ENCODE peak calls at places on chromosomes 16 and 17, in five cellular contexts. One of them, this sample, is unnamed.
A peak's percentile ranks its signal among the peaks of the same experiment; 100 is the strongest.

GRCh38 chr17:74325743-74326379 is at the start of gene KIF19:
- DNase-seq in heart left ventricle: peak; percentile 81
- DNase-seq in HCT116: no peak
- DNase-seq in ovary: no peak
- DNase-seq in endothelial cell of umbilical vein: no peak
- DNase-seq in this sample: no peak

GRCh38 chr16:87895641-87896141 is 26.4 kb upstream of the SLC7A5 start:
- DNase-seq in HCT116: no peak
- DNase-seq in heart left ventricle: no peak
- DNase-seq in endothelial cell of umbilical vein: no peak
- DNase-seq in ovary: no peak
- DNase-seq in this sample: peak; percentile 91

GRCh38 chr16:77387810-77388209 is 47.0 kb downstream of the ADAMTS18 start:
- DNase-seq in endothelial cell of umbilical vein: no peak
- DNase-seq in heart left ventricle: no peak
- DNase-seq in HCT116: no peak
- DNase-seq in ovary: no peak
- DNase-seq in this sample: no peak

GRCh38 chr16:76796978-76797377 is 394.0 kb upstream of the MON1B start:
- DNase-seq in ovary: no peak
- DNase-seq in endothelial cell of umbilical vein: no peak
- DNase-seq in heart left ventricle: no peak
- DNase-seq in HCT116: no peak
- DNase-seq in this sample: no peak

GRCh38 chr16:1152123-1152638 is 725 bp upstream of the CACNA1H start:
- DNase-seq in ovary: peak; percentile 83
- DNase-seq in HCT116: no peak
- DNase-seq in heart left ventricle: no peak
- DNase-seq in endothelial cell of umbilical vein: no peak
- DNase-seq in this sample: no peak

GRCh38 chr17:79617740-79618382 is 7.0 kb upstream of the RBFOX3 start:
- DNase-seq in heart left ventricle: peak; percentile 37
- DNase-seq in endothelial cell of umbilical vein: no peak
- DNase-seq in HCT116: no peak
- DNase-seq in ovary: peak; percentile 13
- DNase-seq in this sample: no peak

GRCh38 chr16:57618306-57619132 is 9.9 kb upstream of the ADGRG1 start:
- DNase-seq in heart left ventricle: no peak
- DNase-seq in endothelial cell of umbilical vein: no peak
- DNase-seq in ovary: peak; percentile 18
- DNase-seq in HCT116: no peak
- DNase-seq in this sample: no peak

GRCh38 chr17:7548585-7549400 is at the start of gene TNFSF12:
- DNase-seq in HCT116: no peak
- DNase-seq in endothelial cell of umbilical vein: peak; percentile 40
- DNase-seq in ovary: peak; percentile 76
- DNase-seq in heart left ventricle: peak; percentile 89
- DNase-seq in this sample: peak; percentile 36

GRCh38 chr16:57637424-57637823 is 9.0 kb downstream of the ADGRG1 start:
- DNase-seq in HCT116: no peak
- DNase-seq in ovary: no peak
- DNase-seq in heart left ventricle: no peak
- DNase-seq in endothelial cell of umbilical vein: peak; percentile 75
- DNase-seq in this sample: no peak

GRCh38 chr17:40310882-40311391 is 2.0 kb downstream of the RARA start:
- DNase-seq in heart left ventricle: no peak
- DNase-seq in endothelial cell of umbilical vein: no peak
- DNase-seq in ovary: no peak
- DNase-seq in HCT116: no peak
- DNase-seq in this sample: no peak

GRCh38 chr17:35766903-35767510 is 6.3 kb downstream of the C17orf50 start:
- DNase-seq in HCT116: no peak
- DNase-seq in ovary: no peak
- DNase-seq in endothelial cell of umbilical vein: peak; percentile 60
- DNase-seq in heart left ventricle: no peak
- DNase-seq in this sample: peak; percentile 48

GRCh38 chr17:77388384-77389306 is 247.9 kb downstream of the SEC14L1 start:
- DNase-seq in ovary: peak; percentile 49
- DNase-seq in HCT116: no peak
- DNase-seq in endothelial cell of umbilical vein: peak; percentile 36
- DNase-seq in heart left ventricle: no peak
- DNase-seq in this sample: no peak

GRCh38 chr17:67696853-67697505 is 20.8 kb upstream of the NOL11 start:
- DNase-seq in heart left ventricle: no peak
- DNase-seq in ovary: no peak
- DNase-seq in endothelial cell of umbilical vein: no peak
- DNase-seq in HCT116: no peak
- DNase-seq in this sample: no peak

GRCh38 chr17:8275421-8276290 is 12.8 kb upstream of the RANGRF start:
- DNase-seq in endothelial cell of umbilical vein: no peak
- DNase-seq in HCT116: no peak
- DNase-seq in heart left ventricle: no peak
- DNase-seq in ovary: no peak
- DNase-seq in this sample: no peak

GRCh38 chr17:6648181-6648580 is 3.2 kb downstream of the MED31 start:
- DNase-seq in heart left ventricle: no peak
- DNase-seq in endothelial cell of umbilical vein: peak; percentile 19
- DNase-seq in ovary: no peak
- DNase-seq in HCT116: no peak
- DNase-seq in this sample: peak; percentile 42

GRCh38 chr16:46885960-46886763 is 2.0 kb downstream of the GPT2 start:
- DNase-seq in ovary: peak; percentile 79
- DNase-seq in heart left ventricle: no peak
- DNase-seq in endothelial cell of umbilical vein: no peak
- DNase-seq in HCT116: no peak
- DNase-seq in this sample: peak; percentile 23

GRCh38 chr17:27544350-27545131 is 86.4 kb upstream of the LGALS9 start:
- DNase-seq in ovary: no peak
- DNase-seq in endothelial cell of umbilical vein: no peak
- DNase-seq in HCT116: no peak
- DNase-seq in heart left ventricle: no peak
- DNase-seq in this sample: peak; percentile 91

GRCh38 chr17:7916799-7917198 is 710 bp upstream of the RNF227 start:
- DNase-seq in endothelial cell of umbilical vein: no peak
- DNase-seq in HCT116: no peak
- DNase-seq in ovary: no peak
- DNase-seq in heart left ventricle: peak; percentile 5
- DNase-seq in this sample: peak; percentile 23

GRCh38 chr17:74201250-74201649 is 2.2 kb upstream of the RPL38 start:
- DNase-seq in heart left ventricle: no peak
- DNase-seq in ovary: no peak
- DNase-seq in HCT116: no peak
- DNase-seq in endothelial cell of umbilical vein: no peak
- DNase-seq in this sample: no peak

GRCh38 chr17:80256034-80256350 is 4.7 kb upstream of the RNF213 start:
- DNase-seq in HCT116: no peak
- DNase-seq in ovary: no peak
- DNase-seq in heart left ventricle: peak; percentile 20
- DNase-seq in endothelial cell of umbilical vein: no peak
- DNase-seq in this sample: no peak

GRCh38 chr17:336110-337021 is 16.2 kb downstream of the RPH3AL start:
- DNase-seq in ovary: peak; percentile 90
- DNase-seq in heart left ventricle: peak; percentile 85
- DNase-seq in endothelial cell of umbilical vein: peak; percentile 36
- DNase-seq in HCT116: no peak
- DNase-seq in this sample: no peak

GRCh38 chr17:57286372-57287105 is 30.2 kb downstream of the MSI2 start:
- DNase-seq in endothelial cell of umbilical vein: no peak
- DNase-seq in HCT116: no peak
- DNase-seq in heart left ventricle: no peak
- DNase-seq in ovary: peak; percentile 54
- DNase-seq in this sample: no peak

GRCh38 chr17:34858941-34859562 is 102.2 kb downstream of the CCT6B start:
- DNase-seq in endothelial cell of umbilical vein: peak; percentile 12
- DNase-seq in heart left ventricle: no peak
- DNase-seq in ovary: no peak
- DNase-seq in HCT116: no peak
- DNase-seq in this sample: peak; percentile 72

GRCh38 chr17:4492762-4493561 is 5.7 kb upstream of the SPNS2 start:
- DNase-seq in endothelial cell of umbilical vein: peak; percentile 54
- DNase-seq in HCT116: no peak
- DNase-seq in heart left ventricle: no peak
- DNase-seq in ovary: peak; percentile 69
- DNase-seq in this sample: peak; percentile 65

GRCh38 chr17:80891096-80892018 is 100.3 kb upstream of the CHMP6 start:
- DNase-seq in heart left ventricle: peak; percentile 53
- DNase-seq in ovary: peak; percentile 60
- DNase-seq in endothelial cell of umbilical vein: peak; percentile 74
- DNase-seq in HCT116: peak; percentile 96
- DNase-seq in this sample: peak; percentile 88

GRCh38 chr16:52569296-52569695 is 22.4 kb upstream of the TOX3 start:
- DNase-seq in endothelial cell of umbilical vein: no peak
- DNase-seq in ovary: no peak
- DNase-seq in HCT116: no peak
- DNase-seq in heart left ventricle: no peak
- DNase-seq in this sample: no peak

GRCh38 chr16:57998992-57999365 is 1.5 kb downstream of the ZNF319 start:
- DNase-seq in ovary: no peak
- DNase-seq in heart left ventricle: no peak
- DNase-seq in endothelial cell of umbilical vein: no peak
- DNase-seq in HCT116: no peak
- DNase-seq in this sample: no peak

DNA sequence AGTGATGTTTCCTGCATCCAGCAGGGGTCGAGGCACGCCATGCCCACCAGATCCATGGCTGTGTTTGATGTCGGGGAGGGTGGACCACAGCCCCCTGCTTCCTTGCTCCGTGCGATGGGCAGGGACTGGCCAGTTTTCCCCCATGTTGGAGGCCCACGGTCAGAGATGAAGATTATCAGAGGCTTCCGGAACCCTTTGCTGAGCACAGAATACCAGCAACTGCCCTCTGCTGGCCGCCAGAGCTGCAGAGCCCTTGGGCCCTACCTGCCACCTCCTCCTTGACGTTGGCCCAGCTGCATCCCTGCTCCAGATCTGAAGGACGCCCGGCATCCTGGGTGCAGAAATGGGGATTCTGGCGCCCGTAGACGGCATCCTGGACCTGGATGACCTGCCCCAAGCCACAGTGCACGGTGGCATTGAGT is 23.7 kb upstream of the BCO1 start:
- DNase-seq in HCT116: peak; percentile 37
- DNase-seq in heart left ventricle: no peak
- DNase-seq in ovary: no peak
- DNase-seq in endothelial cell of umbilical vein: peak; percentile 10
- DNase-seq in this sample: no peak
- TF ChIP-seq CTCF in HCT116: peak; percentile 85
- TF ChIP-seq CTCF in heart left ventricle: no peak
- TF ChIP-seq CTCF in ovary: no peak
- TF ChIP-seq CTCF in endothelial cell of umbilical vein: peak; percentile 61
- TF ChIP-seq CTCF in this sample: peak; percentile 33

GRCh38 chr16:89863741-89864391 is 9.5 kb upstream of the TCF25 start:
- DNase-seq in HCT116: no peak
- DNase-seq in endothelial cell of umbilical vein: peak; percentile 86
- DNase-seq in heart left ventricle: peak; percentile 77
- DNase-seq in ovary: no peak
- DNase-seq in this sample: peak; percentile 34
- TF ChIP-seq POLR2A in HCT116: no peak
- TF ChIP-seq POLR2A in endothelial cell of umbilical vein: peak; percentile 44
- TF ChIP-seq POLR2A in heart left ventricle: no peak
- TF ChIP-seq POLR2A in ovary: no peak
- TF ChIP-seq POLR2A in this sample: no peak

DNA sequence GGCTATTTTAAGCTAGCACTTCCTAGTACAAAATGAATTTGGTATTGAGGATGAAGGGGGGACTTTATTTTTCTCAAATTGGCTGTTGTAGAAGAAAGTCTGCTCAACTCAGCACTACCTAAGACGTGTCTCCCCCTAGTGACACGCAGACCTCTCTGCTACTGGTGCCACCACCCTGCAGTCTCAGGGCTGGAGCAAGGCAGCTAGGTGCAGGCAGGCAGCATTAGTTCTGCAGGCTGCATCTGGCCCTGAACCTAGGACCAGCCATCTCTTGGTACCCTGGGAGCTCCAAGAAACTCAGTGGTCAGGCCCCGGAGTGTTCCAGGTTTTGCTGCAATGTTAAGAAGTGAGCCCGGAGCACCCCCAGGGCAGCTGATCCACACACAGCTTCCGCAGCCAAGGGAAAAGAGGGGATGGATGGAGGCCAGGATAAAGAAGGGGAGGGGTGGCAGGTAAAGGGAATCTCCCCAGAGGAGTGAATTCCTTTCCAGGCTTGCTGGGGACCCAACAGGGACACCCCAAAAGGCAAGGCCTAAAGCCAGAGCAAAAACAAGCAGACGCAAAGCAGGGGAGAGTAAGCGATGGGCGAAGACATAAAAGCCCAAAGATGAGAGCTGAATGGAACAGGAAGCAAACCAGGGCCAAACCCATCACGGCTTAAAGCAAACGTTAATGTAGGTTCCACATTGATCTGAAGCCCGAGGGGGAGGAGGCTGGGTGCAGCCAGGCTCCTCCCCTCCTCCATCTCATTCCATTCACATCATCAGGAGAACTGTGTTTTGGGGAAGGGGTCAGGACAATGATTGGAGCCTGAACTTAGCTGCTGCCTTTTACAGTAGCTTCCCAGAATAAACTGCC is 200.5 kb downstream of the ZFHX3 start:
- DNase-seq in ovary: no peak
- DNase-seq in heart left ventricle: no peak
- DNase-seq in endothelial cell of umbilical vein: peak; percentile 32
- DNase-seq in HCT116: no peak
- DNase-seq in this sample: peak; percentile 65
- TF ChIP-seq CTCF in ovary: no peak
- TF ChIP-seq CTCF in heart left ventricle: peak; percentile 41
- TF ChIP-seq CTCF in endothelial cell of umbilical vein: peak; percentile 50
- TF ChIP-seq CTCF in HCT116: peak; percentile 59
- TF ChIP-seq CTCF in this sample: peak; percentile 83

GRCh38 chr16:67841198-67841815 is 813 bp upstream of the THAP11 start:
- DNase-seq in HCT116: no peak
- DNase-seq in ovary: no peak
- DNase-seq in heart left ventricle: no peak
- DNase-seq in endothelial cell of umbilical vein: no peak
- DNase-seq in this sample: no peak

GRCh38 chr16:67844441-67844840 is 2.3 kb upstream of the NUTF2 start:
- DNase-seq in heart left ventricle: no peak
- DNase-seq in HCT116: no peak
- DNase-seq in ovary: no peak
- DNase-seq in endothelial cell of umbilical vein: no peak
- DNase-seq in this sample: no peak

GRCh38 chr16:67843343-67843765 is 1.2 kb downstream of the THAP11 start:
- DNase-seq in ovary: peak; percentile 58
- DNase-seq in heart left ventricle: no peak
- DNase-seq in HCT116: no peak
- DNase-seq in endothelial cell of umbilical vein: no peak
- DNase-seq in this sample: no peak

GRCh38 chr16:67841816-67842508 is at the start of gene THAP11:
- DNase-seq in endothelial cell of umbilical vein: peak; percentile 95
- DNase-seq in heart left ventricle: peak; percentile 96
- DNase-seq in HCT116: peak; percentile 91
- DNase-seq in ovary: peak; percentile 96
- DNase-seq in this sample: peak; percentile 97

GRCh38 chr16:67842509-67843342 is 606 bp downstream of the THAP11 start:
- DNase-seq in endothelial cell of umbilical vein: peak; percentile 73
- DNase-seq in HCT116: no peak
- DNase-seq in ovary: peak; percentile 64
- DNase-seq in heart left ventricle: peak; percentile 69
- DNase-seq in this sample: peak; percentile 82
- TF ChIP-seq POLR2A in endothelial cell of umbilical vein: no peak
- TF ChIP-seq POLR2A in HCT116: no peak
- TF ChIP-seq POLR2A in ovary: no peak
- TF ChIP-seq POLR2A in heart left ventricle: no peak
- TF ChIP-seq POLR2A in this sample: peak; percentile 2